ENCODE peak calls at places on chromosomes 3 and 15, in six cellular contexts. Q is heart right ventricle, M is astrocyte of the spinal cord, R is esophagus muscularis mucosa, I is body of pancreas, V is A549. H is an unnamed sample.

GRCh38 chr15:60390931-60391501 is 6.8 kb downstream of the ANXA2 start:
- DNase-seq in Q (no peak), M (peak; percentile 88), R (no peak), V (no peak), I (peak; percentile 48), H (peak; percentile 90)

GRCh38 chr3:178083906-178084823 is 452.1 kb upstream of the KCNMB2 start:
- DNase-seq in I (no peak), R (no peak), V (peak; percentile 13), M (peak; percentile 25), Q (no peak), H (no peak)

GRCh38 chr15:33100314-33100713 is 94.2 kb downstream of the FMN1 start:
- DNase-seq in R (no peak), V (no peak), Q (no peak), I (no peak), M (no peak), H (no peak)

GRCh38 chr3:38706961-38707360 is 57.5 kb upstream of the SCN5A start:
- DNase-seq in Q (no peak), M (no peak), V (no peak), I (no peak), R (no peak), H (no peak)

GRCh38 chr3:189270248-189270832 is 98.6 kb downstream of the TPRG1 start:
- DNase-seq in R (no peak), Q (peak; percentile 21), I (peak; percentile 75), M (peak; percentile 85), V (peak; percentile 38), H (peak; percentile 51)

GRCh38 chr3:162302983-162303624 is 806.5 kb downstream of the OTOL1 start:
- DNase-seq in R (no peak), M (peak; percentile 32), V (no peak), I (no peak), Q (no peak), H (no peak)

GRCh38 chr3:194104041-194104751 is 31.8 kb upstream of the HES1 start:
- DNase-seq in I (no peak), M (no peak), V (no peak), R (no peak), Q (no peak), H (no peak)

GRCh38 chr3:160134454-160134853 is 90.8 kb upstream of the C3orf80 start:
- DNase-seq in I (no peak), R (no peak), Q (no peak), V (no peak), M (no peak), H (no peak)

GRCh38 chr15:41256103-41256502 is 25.0 kb downstream of the CHP1 start:
- DNase-seq in M (no peak), Q (no peak), I (no peak), R (no peak), V (no peak), H (no peak)

GRCh38 chr15:55279746-55280351 is 9.8 kb downstream of the RAB27A start:
- DNase-seq in M (peak; percentile 89), Q (no peak), V (peak; percentile 23), I (peak; percentile 63), R (no peak), H (peak; percentile 93)

GRCh38 chr3:154193174-154193573 is 72.0 kb downstream of the ARHGEF26 start:
- DNase-seq in V (no peak), I (no peak), R (no peak), M (no peak), Q (no peak), H (no peak)

GRCh38 chr3:139388961-139389551 is 391 bp downstream of the COPB2 start:
- DNase-seq in Q (no peak), R (no peak), I (no peak), V (no peak), M (no peak), H (no peak)

GRCh38 chr3:33383951-33384350 is 56.3 kb downstream of the UBP1 start:
- DNase-seq in Q (no peak), I (no peak), V (no peak), R (no peak), M (no peak), H (no peak)

GRCh38 chr15:90701880-90702630 is 15.1 kb upstream of the BLM start:
- DNase-seq in Q (peak; percentile 23), V (no peak), M (no peak), I (peak; percentile 26), R (no peak), H (no peak)

GRCh38 chr3:53845103-53845880 is 927 bp downstream of the CHDH start:
- DNase-seq in M (peak; percentile 23), I (peak; percentile 81), V (peak; percentile 60), Q (peak; percentile 43), R (no peak), H (peak; percentile 60)

GRCh38 chr3:53844262-53845102 is 1.7 kb downstream of the CHDH start:
- DNase-seq in M (no peak), V (no peak), R (no peak), I (peak; percentile 32), Q (no peak), H (no peak)

GRCh38 chr3:53841296-53841695 is 4.9 kb downstream of the CHDH start:
- DNase-seq in I (peak; percentile 61), M (no peak), R (no peak), V (no peak), Q (no peak), H (no peak)

GRCh38 chr3:53843195-53844177 is 2.7 kb downstream of the CHDH start:
- DNase-seq in R (no peak), Q (no peak), I (peak; percentile 48), M (no peak), V (no peak), H (no peak)

GRCh38 chr3:53842436-53843194 is 3.6 kb downstream of the CHDH start:
- DNase-seq in V (peak; percentile 8), M (peak; percentile 16), I (peak; percentile 96), Q (no peak), R (no peak), H (peak; percentile 12)
- TF ChIP-seq CTCF in V (no peak), M (peak; percentile 18), I (peak; percentile 47), Q (peak; percentile 19), R (no peak), H (no peak)

DNA sequence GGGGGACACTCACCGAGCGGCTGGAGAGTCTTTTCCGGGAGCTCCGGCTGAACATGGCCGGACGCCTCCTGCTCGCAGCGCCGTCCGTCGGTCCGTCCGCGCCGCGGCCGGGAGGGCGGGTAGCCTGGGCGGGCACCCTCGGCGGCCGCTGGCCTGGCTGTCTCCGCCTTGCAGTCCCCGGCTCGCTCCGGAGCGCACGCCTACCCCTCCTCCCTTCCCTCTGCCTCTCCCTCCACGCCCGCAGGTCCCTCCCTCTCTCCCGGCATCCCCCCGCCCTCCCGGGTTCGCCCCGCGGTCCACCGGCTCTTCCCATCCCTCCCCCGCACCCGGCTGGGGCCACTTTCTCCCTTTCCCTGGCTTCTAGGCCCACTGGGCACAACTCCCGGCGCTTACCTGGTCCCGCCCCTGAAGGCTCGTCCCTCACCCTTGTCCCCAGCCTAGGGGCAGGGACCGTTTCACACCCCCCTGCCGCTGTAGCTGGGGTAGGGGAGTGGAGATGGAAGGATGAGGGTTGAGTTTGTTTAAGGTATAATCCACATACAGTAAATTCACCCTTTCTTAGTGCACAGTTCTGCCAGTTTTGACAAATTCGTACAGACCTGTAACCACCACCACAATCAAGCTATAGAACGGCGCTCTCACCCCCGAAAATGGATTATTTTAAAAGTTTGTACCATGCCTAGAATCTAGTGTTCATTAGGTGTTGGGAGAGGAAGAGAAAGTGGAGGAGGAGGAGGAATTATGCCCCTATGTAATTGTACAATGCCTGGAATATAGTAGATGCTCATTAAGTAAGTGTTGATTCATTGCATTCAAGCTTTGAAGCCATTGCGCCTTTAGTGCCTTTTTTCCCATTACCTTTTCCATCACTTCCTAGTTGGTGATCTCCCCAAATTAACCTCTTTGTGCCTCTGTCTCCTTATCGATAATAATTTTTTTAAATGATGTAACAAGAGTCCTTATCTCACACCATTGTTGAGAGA is 220.3 kb upstream of the PRICKLE2 start:
- DNase-seq in M (no peak), Q (peak; percentile 34), V (peak; percentile 35), I (peak; percentile 60), R (no peak), H (no peak)
- H3K4me3 ChIP-seq in M (peak overlapping the region; percentile 53), Q (peak overlapping the region; percentile 52), V (peak overlapping the region; percentile 88), I (peak overlapping the region; percentile 40), R (peak overlapping the region; percentile 65), H (peak overlapping the region; percentile 59)

DNA sequence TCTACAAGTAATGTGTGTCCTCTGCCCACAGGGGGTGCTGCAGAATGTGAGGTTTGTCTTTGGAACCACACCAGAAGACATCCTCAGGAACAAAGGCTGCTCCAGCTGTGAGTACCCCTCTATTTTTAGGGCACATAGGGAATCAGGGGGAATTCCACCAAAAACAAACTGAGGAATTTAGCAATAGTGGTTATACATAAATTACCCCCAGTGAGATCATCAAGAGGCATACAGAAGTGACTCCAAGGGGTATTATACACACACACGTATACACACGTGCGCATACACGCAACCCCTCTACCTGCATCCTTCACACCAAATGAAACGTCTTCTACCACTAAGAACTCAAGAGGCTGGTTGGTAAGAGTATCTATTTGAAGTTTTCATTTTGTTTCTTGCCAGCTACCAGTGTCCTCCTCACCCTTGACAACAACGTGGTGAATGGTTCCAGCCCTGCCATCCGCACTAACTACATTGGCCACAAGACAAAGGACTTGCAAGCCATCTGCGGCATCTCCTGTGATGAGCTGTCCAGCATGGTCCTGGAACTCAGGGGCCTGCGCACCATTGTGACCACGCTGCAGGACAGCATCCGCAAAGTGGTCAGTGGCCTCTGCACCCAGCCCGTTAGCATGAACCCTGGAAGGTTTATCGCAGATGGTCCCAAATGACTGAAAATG is 2.8 kb downstream of the THBS1 start:
- DNase-seq in R (no peak), V (peak; percentile 17), I (no peak), M (peak; percentile 34), Q (no peak), H (peak; percentile 54)
- TF ChIP-seq CTCF in R (peak; percentile 36), V (no peak), I (no peak), M (peak; percentile 41), Q (peak; percentile 44), H (peak; percentile 20)

DNA sequence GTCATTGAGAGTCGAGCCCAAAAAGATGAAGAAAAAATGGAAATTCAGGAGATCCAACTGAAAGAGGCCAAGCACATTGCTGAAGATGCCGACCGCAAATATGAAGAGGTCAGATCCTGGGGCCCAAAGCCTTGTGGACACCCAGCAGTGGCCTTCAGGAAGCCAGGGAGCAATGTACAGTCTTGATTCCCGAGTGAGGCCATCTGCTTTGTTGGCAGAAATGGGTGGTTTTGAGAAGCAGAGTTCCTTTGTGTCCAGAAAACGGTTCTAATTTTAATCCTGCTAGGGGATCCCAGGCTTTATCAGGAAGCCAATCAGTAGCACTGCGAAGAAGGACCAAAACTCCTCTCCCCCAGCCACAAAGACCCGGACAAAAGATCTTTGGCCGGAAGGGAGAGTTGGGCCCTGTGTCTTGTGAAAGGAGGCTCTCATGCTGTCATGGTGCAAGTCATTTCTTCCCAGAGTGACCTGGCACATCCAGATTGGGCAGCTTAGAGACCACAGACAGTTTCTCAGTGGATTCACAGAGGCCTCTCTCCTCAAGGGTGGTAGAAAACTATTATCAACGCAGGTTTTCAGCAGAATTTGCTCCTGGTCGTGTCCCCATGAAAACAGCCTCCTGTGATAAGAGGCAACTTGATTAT is 17.1 kb downstream of the TPM1 start:
- DNase-seq in R (no peak), I (no peak), V (no peak), Q (no peak), M (no peak), H (no peak)
- H3K4me3 ChIP-seq in R (no peak overlapping the region), I (no peak overlapping the region), V (no peak overlapping the region), Q (no peak overlapping the region), M (no peak overlapping the region), H (no peak overlapping the region)

GRCh38 chr3:171328419-171329082 is 131.7 kb downstream of the TNIK start:
- DNase-seq in I (peak; percentile 49), Q (no peak), M (no peak), R (no peak), V (no peak), H (peak; percentile 53)
- TF ChIP-seq CTCF in I (no peak), Q (no peak), M (no peak), R (no peak), V (peak; percentile 15), H (no peak)

GRCh38 chr3:137768021-137768360 is 3.9 kb downstream of the SOX14 start:
- DNase-seq in V (no peak), R (peak; percentile 85), Q (no peak), I (no peak), M (no peak), H (no peak)
- H3K4me3 ChIP-seq in V (peak overlapping the region; percentile 22), R (peak overlapping the region; percentile 48), Q (peak overlapping the region; percentile 46), I (no peak overlapping the region), M (peak overlapping the region; percentile 18), H (peak overlapping the region; percentile 41)

H was measured in foreskin fibroblast.